ENCODE peak calls at places on chromosomes 5 and 9, in four cellular contexts. Q is GM12878, R is H1, A is HepG2. P is an unnamed sample.

GRCh38 chr9:127910613-127911205 is 6.1 kb downstream of the ST6GALNAC4 start:
- DNase-seq in A (no peak), R (no peak), Q (no peak), P (no peak)

GRCh38 chr5:143539742-143540141 is 136.3 kb upstream of the NR3C1 start:
- DNase-seq in R (no peak), Q (no peak), A (no peak), P (no peak)

GRCh38 chr9:99103909-99104458 is 929 bp upstream of the TGFBR1 start:
- DNase-seq in Q (no peak), R (no peak), A (no peak), P (no peak)

GRCh38 chr9:136722969-136723356 is 10.6 kb downstream of the DIPK1B start:
- DNase-seq in A (no peak), Q (no peak), R (no peak), P (no peak)

GRCh38 chr9:135589596-135590485 is 28.3 kb downstream of the PAEP start:
- DNase-seq in R (no peak), A (no peak), Q (no peak), P (no peak)

GRCh38 chr5:56588636-56589485 is 226.5 kb upstream of the MAP3K1 start:
- DNase-seq in A (no peak), R (no peak), Q (peak; percentile 78), P (no peak)

GRCh38 chr5:73693573-73694061 is 67.6 kb downstream of the ARHGEF28 start:
- DNase-seq in Q (no peak), A (peak; percentile 56), R (peak; percentile 7), P (peak; percentile 44)

GRCh38 chr5:163586431-163587033 is 81.1 kb downstream of the MAT2B start:
- DNase-seq in Q (no peak), R (no peak), A (no peak), P (no peak)

GRCh38 chr9:124449381-124450151 is 685 bp upstream of the ADGRD2 start:
- DNase-seq in Q (no peak), A (no peak), R (no peak), P (no peak)
- TF ChIP-seq SUZ12 in Q (no peak), A (no peak), R (no peak), P (no peak)

GRCh38 chr5:76854644-76855043 is 4.8 kb downstream of the S100Z start:
- DNase-seq in Q (no peak), A (no peak), R (no peak), P (no peak)

GRCh38 chr5:76850543-76851140 is 828 bp downstream of the S100Z start:
- DNase-seq in A (no peak), R (no peak), Q (no peak), P (no peak)

GRCh38 chr5:76851713-76852369 is 2.0 kb downstream of the S100Z start:
- DNase-seq in R (no peak), A (no peak), Q (no peak), P (no peak)

GRCh38 chr5:76849767-76850291 is at the start of gene S100Z:
- DNase-seq in A (no peak), R (no peak), Q (no peak), P (no peak)

GRCh38 chr5:76852716-76853115 is 2.9 kb downstream of the S100Z start:
- DNase-seq in R (no peak), Q (no peak), A (no peak), P (no peak)
- TF ChIP-seq YY1 in R (no peak), Q (no peak), A (no peak), P (no peak)

GRCh38 chr5:178202541-178202940 is 1.8 kb upstream of the HNRNPAB start:
- DNase-seq in R (no peak), A (no peak), Q (no peak), P (no peak)

GRCh38 chr5:178203670-178204204 is 596 bp upstream of the HNRNPAB start:
- DNase-seq in Q (no peak), R (no peak), A (no peak), P (no peak)

GRCh38 chr5:178205749-178206047 is 1.4 kb downstream of the HNRNPAB start:
- DNase-seq in A (no peak), R (no peak), Q (no peak), P (no peak)

GRCh38 chr5:178205010-178205748 is 846 bp downstream of the HNRNPAB start:
- DNase-seq in Q (no peak), R (no peak), A (peak; percentile 50), P (no peak)

GRCh38 chr5:178204205-178205009 is at the start of gene HNRNPAB:
- DNase-seq in A (peak; percentile 86), R (peak; percentile 85), Q (peak; percentile 77), P (peak; percentile 92)
- TF ChIP-seq SUZ12 in A (no peak), R (no peak), Q (no peak), P (no peak)

GRCh38 chr5:92994392-92994791 is 586.6 kb downstream of the NR2F1-AS1 start:
- DNase-seq in R (no peak), A (no peak), Q (no peak), P (no peak)

GRCh38 chr5:92991681-92992472 is 589.1 kb downstream of the NR2F1-AS1 start:
- DNase-seq in Q (no peak), R (no peak), A (no peak), P (no peak)
- TF ChIP-seq YY1 in Q (no peak), R (no peak), A (no peak), P (no peak)

P was measured in NT2/D1.